ENCODE peak calls at places on chromosomes 12 and 14, in four cellular contexts. One of them, this sample, is unnamed.

GRCh38 chr14:66998013-66998412 is 191.2 kb upstream of the GARIN2 start:
- DNase-seq in body of pancreas: no peak
- DNase-seq in foreskin fibroblast: no peak
- DNase-seq in WERI-Rb-1: no peak
- DNase-seq in this sample: no peak

GRCh38 chr14:88729159-88729558 is 63.6 kb downstream of the EML5 start:
- DNase-seq in body of pancreas: no peak
- DNase-seq in WERI-Rb-1: no peak
- DNase-seq in foreskin fibroblast: no peak
- DNase-seq in this sample: no peak

GRCh38 chr14:88990856-88991255 is 166.4 kb downstream of the TTC8 start:
- DNase-seq in body of pancreas: no peak
- DNase-seq in foreskin fibroblast: no peak
- DNase-seq in WERI-Rb-1: no peak
- DNase-seq in this sample: no peak

GRCh38 chr12:71041481-71041880 is 116.3 kb downstream of the TSPAN8 start:
- DNase-seq in WERI-Rb-1: no peak
- DNase-seq in body of pancreas: no peak
- DNase-seq in foreskin fibroblast: no peak
- DNase-seq in this sample: no peak

GRCh38 chr12:80622271-80622670 is 85.2 kb upstream of the MYF6 start:
- DNase-seq in WERI-Rb-1: no peak
- DNase-seq in foreskin fibroblast: no peak
- DNase-seq in body of pancreas: no peak
- DNase-seq in this sample: no peak

GRCh38 chr14:71555654-71556559 is 376.3 kb upstream of the RGS6 start:
- DNase-seq in body of pancreas: no peak
- DNase-seq in WERI-Rb-1: no peak
- DNase-seq in foreskin fibroblast: no peak
- DNase-seq in this sample: no peak

GRCh38 chr12:9651265-9651729 is 18.2 kb upstream of the CLEC2D start:
- DNase-seq in foreskin fibroblast: peak
- DNase-seq in WERI-Rb-1: no peak
- DNase-seq in body of pancreas: no peak
- DNase-seq in this sample: peak

GRCh38 chr12:133083345-133083744 is 2.6 kb downstream of the ZNF140 start:
- DNase-seq in body of pancreas: no peak
- DNase-seq in WERI-Rb-1: no peak
- DNase-seq in foreskin fibroblast: no peak
- DNase-seq in this sample: no peak

GRCh38 chr14:61493996-61494395 is 172.6 kb downstream of the PRKCH start:
- DNase-seq in body of pancreas: no peak
- DNase-seq in foreskin fibroblast: no peak
- DNase-seq in WERI-Rb-1: no peak
- DNase-seq in this sample: no peak

GRCh38 chr12:85273411-85274075 is 6.5 kb upstream of the ALX1 start:
- DNase-seq in foreskin fibroblast: no peak
- DNase-seq in body of pancreas: no peak
- DNase-seq in WERI-Rb-1: no peak
- DNase-seq in this sample: no peak

GRCh38 chr14:60970146-60970545 is 10.7 kb downstream of the TRMT5 start:
- DNase-seq in foreskin fibroblast: no peak
- DNase-seq in WERI-Rb-1: no peak
- DNase-seq in body of pancreas: no peak
- DNase-seq in this sample: no peak

GRCh38 chr14:51328942-51329350 is 88.9 kb downstream of the TMX1 start:
- DNase-seq in body of pancreas: no peak
- DNase-seq in foreskin fibroblast: peak
- DNase-seq in WERI-Rb-1: no peak
- DNase-seq in this sample: no peak

GRCh38 chr14:58638231-58639205 is 756 bp downstream of the DACT1 start:
- DNase-seq in foreskin fibroblast: peak
- DNase-seq in body of pancreas: peak
- DNase-seq in WERI-Rb-1: peak
- DNase-seq in this sample: no peak
- TF ChIP-seq CTCF in foreskin fibroblast: no peak
- TF ChIP-seq CTCF in body of pancreas: no peak
- TF ChIP-seq CTCF in WERI-Rb-1: no peak
- TF ChIP-seq CTCF in this sample: no peak

GRCh38 chr12:1529862-1530591 is 64.4 kb downstream of the FBXL14 start:
- DNase-seq in foreskin fibroblast: no peak
- DNase-seq in body of pancreas: no peak
- DNase-seq in WERI-Rb-1: peak
- DNase-seq in this sample: no peak

GRCh38 chr12:1528791-1529190 is 65.6 kb downstream of the FBXL14 start:
- DNase-seq in WERI-Rb-1: no peak
- DNase-seq in body of pancreas: no peak
- DNase-seq in foreskin fibroblast: no peak
- DNase-seq in this sample: no peak

GRCh38 chr12:1530592-1531159 is 63.7 kb downstream of the FBXL14 start:
- DNase-seq in body of pancreas: no peak
- DNase-seq in WERI-Rb-1: no peak
- DNase-seq in foreskin fibroblast: no peak
- DNase-seq in this sample: no peak

GRCh38 chr12:1527789-1528188 is 66.6 kb downstream of the FBXL14 start:
- DNase-seq in foreskin fibroblast: peak
- DNase-seq in WERI-Rb-1: no peak
- DNase-seq in body of pancreas: no peak
- DNase-seq in this sample: peak

GRCh38 chr12:1529228-1529861 is 65.0 kb downstream of the FBXL14 start:
- DNase-seq in body of pancreas: no peak
- DNase-seq in WERI-Rb-1: no peak
- DNase-seq in foreskin fibroblast: no peak
- DNase-seq in this sample: no peak
- H3K4me3 ChIP-seq in body of pancreas: no peak
- H3K4me3 ChIP-seq in WERI-Rb-1: no peak
- H3K4me3 ChIP-seq in foreskin fibroblast: peak
- H3K4me3 ChIP-seq in this sample: peak

GRCh38 chr12:22670762-22671161 is 45.8 kb downstream of the ETNK1 start:
- DNase-seq in foreskin fibroblast: no peak
- DNase-seq in WERI-Rb-1: no peak
- DNase-seq in body of pancreas: no peak
- DNase-seq in this sample: no peak
- TF ChIP-seq CTCF in foreskin fibroblast: peak
- TF ChIP-seq CTCF in WERI-Rb-1: no peak
- TF ChIP-seq CTCF in body of pancreas: no peak
- TF ChIP-seq CTCF in this sample: peak

GRCh38 chr14:96461950-96462798 is 40.0 kb upstream of the PAPOLA start:
- DNase-seq in body of pancreas: peak
- DNase-seq in WERI-Rb-1: no peak
- DNase-seq in foreskin fibroblast: no peak
- DNase-seq in this sample: no peak
- H3K4me3 ChIP-seq in body of pancreas: no peak
- H3K4me3 ChIP-seq in WERI-Rb-1: no peak
- H3K4me3 ChIP-seq in foreskin fibroblast: no peak
- H3K4me3 ChIP-seq in this sample: no peak

GRCh38 chr14:76091036-76091435 is 60.7 kb upstream of the GPATCH2L start:
- DNase-seq in foreskin fibroblast: peak
- DNase-seq in WERI-Rb-1: peak
- DNase-seq in body of pancreas: peak
- DNase-seq in this sample: no peak
- TF ChIP-seq CTCF in foreskin fibroblast: peak
- TF ChIP-seq CTCF in WERI-Rb-1: peak
- TF ChIP-seq CTCF in body of pancreas: no peak
- TF ChIP-seq CTCF in this sample: peak

GRCh38 chr12:113465808-113466769 is 5.6 kb downstream of the LHX5 start:
- DNase-seq in WERI-Rb-1: no peak
- DNase-seq in body of pancreas: no peak
- DNase-seq in foreskin fibroblast: no peak
- DNase-seq in this sample: no peak

GRCh38 chr12:113467154-113467513 is 4.5 kb downstream of the LHX5 start:
- DNase-seq in foreskin fibroblast: no peak
- DNase-seq in body of pancreas: no peak
- DNase-seq in WERI-Rb-1: no peak
- DNase-seq in this sample: no peak

GRCh38 chr12:113467514-113468364 is 3.9 kb downstream of the LHX5 start:
- DNase-seq in foreskin fibroblast: no peak
- DNase-seq in body of pancreas: no peak
- DNase-seq in WERI-Rb-1: no peak
- DNase-seq in this sample: no peak

GRCh38 chr12:113464852-113465719 is 6.6 kb downstream of the LHX5 start:
- DNase-seq in WERI-Rb-1: no peak
- DNase-seq in body of pancreas: no peak
- DNase-seq in foreskin fibroblast: no peak
- DNase-seq in this sample: no peak

DNA sequence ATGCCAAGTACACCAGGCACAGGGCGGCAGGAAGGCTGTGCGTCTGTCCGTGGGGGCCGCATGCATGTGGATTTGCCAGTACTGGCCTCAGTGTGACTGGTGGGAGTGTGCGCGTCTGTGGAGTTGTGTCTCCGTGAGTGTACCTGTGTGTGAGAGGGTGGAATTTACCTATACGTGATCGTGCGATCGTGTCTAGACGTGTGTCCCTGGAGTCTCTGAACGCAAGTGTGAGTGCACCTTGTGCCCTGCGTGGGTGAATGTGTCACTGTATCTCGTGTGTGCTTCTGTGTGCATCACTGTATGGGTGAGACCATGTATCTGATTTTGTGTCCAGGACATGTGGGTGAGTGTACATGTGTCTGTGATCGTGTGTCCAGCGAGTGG is 4.9 kb downstream of the LHX5 start:
- DNase-seq in body of pancreas: no peak
- DNase-seq in foreskin fibroblast: no peak
- DNase-seq in WERI-Rb-1: no peak
- DNase-seq in this sample: no peak
- H3K4me3 ChIP-seq in body of pancreas: no peak
- H3K4me3 ChIP-seq in foreskin fibroblast: peak
- H3K4me3 ChIP-seq in WERI-Rb-1: no peak
- H3K4me3 ChIP-seq in this sample: no peak

GRCh38 chr14:75521415-75522199 is 662 bp upstream of the BATF start:
- DNase-seq in foreskin fibroblast: no peak
- DNase-seq in WERI-Rb-1: no peak
- DNase-seq in body of pancreas: no peak
- DNase-seq in this sample: no peak

GRCh38 chr14:75520852-75521251 is 1.4 kb upstream of the BATF start:
- DNase-seq in WERI-Rb-1: no peak
- DNase-seq in foreskin fibroblast: no peak
- DNase-seq in body of pancreas: no peak
- DNase-seq in this sample: no peak

GRCh38 chr14:75519394-75519793 is 2.9 kb upstream of the BATF start:
- DNase-seq in WERI-Rb-1: no peak
- DNase-seq in body of pancreas: no peak
- DNase-seq in foreskin fibroblast: no peak
- DNase-seq in this sample: no peak

GRCh38 chr14:75519826-75520692 is 2.2 kb upstream of the BATF start:
- DNase-seq in WERI-Rb-1: no peak
- DNase-seq in body of pancreas: no peak
- DNase-seq in foreskin fibroblast: peak
- DNase-seq in this sample: no peak

DNA sequence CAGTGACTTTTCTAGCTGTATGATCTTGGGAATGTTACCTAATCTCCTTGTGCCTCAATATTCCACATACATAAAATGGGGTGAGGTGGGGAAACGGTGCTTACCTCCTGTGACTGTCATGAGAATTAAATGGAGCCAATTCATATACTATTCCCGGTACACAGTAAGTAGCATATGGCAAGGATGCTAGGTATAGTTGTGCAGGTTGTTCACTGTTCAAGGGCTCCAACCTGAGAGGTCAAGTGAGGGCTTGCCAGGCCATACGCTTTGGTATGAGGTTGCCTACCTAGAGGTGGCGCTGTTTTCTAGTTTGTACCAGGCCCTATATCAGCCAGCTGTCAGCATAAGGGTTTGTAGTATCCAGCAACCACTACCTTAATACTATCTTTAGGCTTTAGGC is 3.6 kb upstream of the BATF start:
- DNase-seq in foreskin fibroblast: no peak
- DNase-seq in body of pancreas: no peak
- DNase-seq in WERI-Rb-1: peak
- DNase-seq in this sample: no peak
- TF ChIP-seq CTCF in foreskin fibroblast: no peak
- TF ChIP-seq CTCF in body of pancreas: no peak
- TF ChIP-seq CTCF in WERI-Rb-1: peak
- TF ChIP-seq CTCF in this sample: peak

GRCh38 chr12:124388679-124389536 is 94.0 kb downstream of the RFLNA start:
- DNase-seq in foreskin fibroblast: peak
- DNase-seq in WERI-Rb-1: peak
- DNase-seq in body of pancreas: peak
- DNase-seq in this sample: no peak
- H3K4me3 ChIP-seq in foreskin fibroblast: peak
- H3K4me3 ChIP-seq in WERI-Rb-1: peak
- H3K4me3 ChIP-seq in body of pancreas: peak
- H3K4me3 ChIP-seq in this sample: peak

This sample was measured in AG09309.